ENCODE peak calls at places on chromosome 1, in six cellular contexts. U is esophagus muscularis mucosa, E is vagina, X is suprapubic skin, J is GM12878, Y is stomach. T is an unnamed sample.

GRCh38 chr1:26730695-26731094 is 34.9 kb downstream of the ARID1A start:
- DNase-seq in U (no peak), E (no peak), X (no peak), J (no peak), Y (no peak), T (no peak)

GRCh38 chr1:64616039-64616438 is 128.8 kb upstream of the RAVER2 start:
- DNase-seq in U (no peak), E (no peak), X (no peak), J (no peak), Y (no peak), T (no peak)

GRCh38 chr1:19010503-19010902 is 54.0 kb upstream of the IFFO2 start:
- DNase-seq in U (no peak), E (peak), X (no peak), J (no peak), Y (peak), T (no peak)

GRCh38 chr1:115215703-115216521 is 122.1 kb downstream of the NGF start:
- DNase-seq in U (peak), E (no peak), X (no peak), J (no peak), Y (no peak), T (no peak)

GRCh38 chr1:203465146-203465798 is 10.3 kb upstream of the PRELP start:
- DNase-seq in U (no peak), E (no peak), X (no peak), J (no peak), Y (no peak), T (no peak)

GRCh38 chr1:9449976-9450696 is 89.1 kb upstream of the SLC25A33 start:
- DNase-seq in U (no peak), E (no peak), X (peak), J (no peak), Y (no peak), T (no peak)

GRCh38 chr1:244821134-244821533 is 14.3 kb upstream of the COX20 start:
- DNase-seq in U (no peak), E (no peak), X (no peak), J (no peak), Y (no peak), T (no peak)

GRCh38 chr1:167720965-167721616 is 691 bp upstream of the MPZL1 start:
- DNase-seq in U (no peak), E (no peak), X (no peak), J (no peak), Y (peak), T (no peak)

GRCh38 chr1:178283409-178283808 is 189.5 kb downstream of the RASAL2 start:
- DNase-seq in U (no peak), E (no peak), X (no peak), J (no peak), Y (no peak), T (no peak)

GRCh38 chr1:231162300-231162969 is 577 bp downstream of the TRIM67 start:
- DNase-seq in U (no peak), E (no peak), X (no peak), J (no peak), Y (peak), T (peak)

GRCh38 chr1:192522673-192523072 is 52.9 kb upstream of the RGS1 start:
- DNase-seq in U (no peak), E (no peak), X (no peak), J (no peak), Y (no peak), T (no peak)

GRCh38 chr1:14598498-14599172 is at the start of gene KAZN:
- DNase-seq in U (no peak), E (no peak), X (peak), J (no peak), Y (no peak), T (no peak)

GRCh38 chr1:67710417-67710816 is 25.4 kb downstream of the GADD45A start:
- DNase-seq in U (no peak), E (no peak), X (no peak), J (no peak), Y (no peak), T (no peak)

GRCh38 chr1:18869847-18870246 is 10.4 kb upstream of the TAS1R2 start:
- DNase-seq in U (no peak), E (no peak), X (no peak), J (no peak), Y (no peak), T (no peak)

GRCh38 chr1:18583326-18583941 is 47.2 kb upstream of the PAX7 start:
- DNase-seq in U (no peak), E (no peak), X (no peak), J (no peak), Y (no peak), T (no peak)

GRCh38 chr1:165679282-165680036 is 18.9 kb downstream of the ALDH9A1 start:
- DNase-seq in U (no peak), E (no peak), X (no peak), J (no peak), Y (no peak), T (no peak)

GRCh38 chr1:193451606-193452005 is 265.2 kb upstream of the B3GALT2 start:
- DNase-seq in U (no peak), E (no peak), X (no peak), J (no peak), Y (no peak), T (no peak)

GRCh38 chr1:97903626-97904025 is 17.2 kb downstream of the DPYD start:
- DNase-seq in U (no peak), E (no peak), X (no peak), J (no peak), Y (no peak), T (no peak)

GRCh38 chr1:41618871-41619270 is 134.4 kb upstream of the EDN2 start:
- DNase-seq in U (peak), E (peak), X (no peak), J (no peak), Y (no peak), T (no peak)

GRCh38 chr1:209072481-209072880 is 511.0 kb upstream of the CAMK1G start:
- DNase-seq in U (no peak), E (no peak), X (no peak), J (no peak), Y (no peak), T (no peak)

GRCh38 chr1:234708700-234709395 is 98.9 kb upstream of the IRF2BP2 start:
- DNase-seq in U (no peak), E (peak), X (no peak), J (no peak), Y (no peak), T (no peak)

GRCh38 chr1:209106237-209106741 is 477.2 kb upstream of the CAMK1G start:
- DNase-seq in U (no peak), E (no peak), X (no peak), J (no peak), Y (no peak), T (no peak)

GRCh38 chr1:117753652-117754051 is 147.8 kb downstream of the TENT5C start:
- DNase-seq in U (no peak), E (no peak), X (no peak), J (no peak), Y (no peak), T (no peak)

GRCh38 chr1:23475134-23475628 is 8.8 kb downstream of the ASAP3 start:
- DNase-seq in U (no peak), E (no peak), X (no peak), J (no peak), Y (no peak), T (no peak)

GRCh38 chr1:208803371-208803811 is 559.2 kb upstream of the PLXNA2 start:
- DNase-seq in U (no peak), E (no peak), X (no peak), J (no peak), Y (no peak), T (no peak)

GRCh38 chr1:234620272-234620711 is 10.3 kb upstream of the IRF2BP2 start:
- DNase-seq in U (no peak), E (no peak), X (no peak), J (no peak), Y (no peak), T (no peak)

GRCh38 chr1:20819818-20820217 is 32.7 kb upstream of the HP1BP3 start:
- DNase-seq in U (no peak), E (no peak), X (no peak), J (no peak), Y (no peak), T (no peak)

GRCh38 chr1:185608166-185608565 is 126.0 kb upstream of the HMCN1 start:
- DNase-seq in U (no peak), E (no peak), X (no peak), J (peak), Y (no peak), T (no peak)

GRCh38 chr1:11484321-11484655 is 5.3 kb downstream of the DISP3 start:
- DNase-seq in U (no peak), E (no peak), X (peak), J (no peak), Y (no peak), T (no peak)

GRCh38 chr1:214228976-214229375 is 52.0 kb upstream of the SMYD2 start:
- DNase-seq in U (no peak), E (no peak), X (no peak), J (no peak), Y (no peak), T (no peak)

GRCh38 chr1:209825591-209826433 is 2.0 kb upstream of the UTP25 start:
- DNase-seq in U (peak), E (no peak), X (no peak), J (no peak), Y (no peak), T (no peak)

GRCh38 chr1:88973520-88974137 is 18.8 kb downstream of the KYAT3 start:
- DNase-seq in U (no peak), E (no peak), X (no peak), J (no peak), Y (no peak), T (no peak)

GRCh38 chr1:75074719-75075395 is 59.3 kb upstream of the LHX8 start:
- DNase-seq in U (no peak), E (no peak), X (no peak), J (no peak), Y (no peak), T (no peak)

GRCh38 chr1:113207019-113207418 is 134.0 kb downstream of the LRIG2 start:
- DNase-seq in U (no peak), E (no peak), X (no peak), J (no peak), Y (no peak), T (no peak)

GRCh38 chr1:181021811-181022434 is 747 bp downstream of the STX6 start:
- DNase-seq in U (no peak), E (no peak), X (peak), J (no peak), Y (no peak), T (peak)

GRCh38 chr1:167121375-167122120 is 27.7 kb downstream of the STYXL2 start:
- DNase-seq in U (peak), E (no peak), X (no peak), J (no peak), Y (peak), T (no peak)

GRCh38 chr1:19268445-19268844 is 16.8 kb downstream of the MRTO4 start:
- DNase-seq in U (no peak), E (no peak), X (peak), J (no peak), Y (no peak), T (no peak)

GRCh38 chr1:227788279-227789041 is 27.0 kb upstream of the PRSS38 start:
- DNase-seq in U (no peak), E (peak), X (peak), J (no peak), Y (peak), T (peak)

GRCh38 chr1:227786673-227787512 is 28.6 kb upstream of the PRSS38 start:
- DNase-seq in U (peak), E (peak), X (peak), J (no peak), Y (peak), T (no peak)

GRCh38 chr1:227785812-227786608 is 29.5 kb upstream of the PRSS38 start:
- DNase-seq in U (no peak), E (peak), X (peak), J (no peak), Y (peak), T (no peak)

GRCh38 chr1:227789042-227789880 is 26.2 kb upstream of the PRSS38 start:
- DNase-seq in U (peak), E (no peak), X (peak), J (no peak), Y (no peak), T (no peak)

DNA sequence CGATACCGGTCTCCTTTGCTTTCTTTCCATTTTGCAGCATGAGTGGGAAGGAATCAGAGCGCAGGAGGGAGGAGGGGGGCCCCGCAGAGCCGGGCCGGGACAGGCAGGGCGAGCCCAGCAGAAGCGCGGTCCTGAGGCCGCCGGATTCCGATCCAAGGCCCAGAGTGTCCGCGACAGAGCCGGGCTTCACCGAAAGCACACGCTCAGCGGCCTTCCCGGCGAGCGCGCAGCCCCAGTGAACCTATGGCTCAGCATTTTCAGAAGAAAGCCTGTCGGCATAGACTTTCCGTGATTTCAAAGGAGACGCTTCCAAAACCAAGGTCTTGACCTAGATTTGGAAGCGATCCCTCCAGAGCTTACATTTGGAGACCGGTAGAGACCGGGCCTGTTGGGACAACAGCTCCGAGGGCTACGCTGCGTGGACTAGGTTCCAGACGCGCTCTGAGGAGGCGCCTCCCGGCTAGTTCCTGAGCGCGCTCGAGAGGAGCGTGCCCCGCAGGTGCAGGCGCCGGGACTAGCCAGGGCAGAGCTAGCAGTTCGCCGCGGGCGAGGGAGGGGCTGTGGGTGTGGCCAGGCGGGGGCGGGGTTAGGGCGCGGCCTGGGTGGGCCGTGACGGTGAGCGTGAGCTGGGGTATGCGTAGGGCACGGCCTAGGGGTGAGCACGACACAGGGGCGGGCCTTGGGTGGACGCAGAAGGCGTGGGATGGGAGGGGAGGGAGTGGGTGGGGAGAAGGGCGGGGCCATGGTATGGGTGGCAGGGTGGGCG is 27.8 kb upstream of the PRSS38 start:
- DNase-seq in U (peak), E (peak), X (peak), J (peak), Y (peak), T (peak)
- TF ChIP-seq POLR2AphosphoS5 in U (peak), E (no peak), X (peak), J (no peak), Y (peak), T (no peak)

GRCh38 chr1:77467741-77468140 is 185.9 kb downstream of the AK5 start:
- DNase-seq in U (no peak), E (no peak), X (no peak), J (no peak), Y (no peak), T (no peak)

GRCh38 chr1:77467196-77467595 is 185.4 kb downstream of the AK5 start:
- DNase-seq in U (no peak), E (no peak), X (no peak), J (no peak), Y (no peak), T (no peak)

GRCh38 chr1:77468556-77468955 is 186.7 kb downstream of the AK5 start:
- DNase-seq in U (no peak), E (no peak), X (no peak), J (no peak), Y (no peak), T (no peak)

GRCh38 chr1:77465139-77465538 is 183.3 kb downstream of the AK5 start:
- DNase-seq in U (no peak), E (no peak), X (no peak), J (no peak), Y (no peak), T (no peak)

DNA sequence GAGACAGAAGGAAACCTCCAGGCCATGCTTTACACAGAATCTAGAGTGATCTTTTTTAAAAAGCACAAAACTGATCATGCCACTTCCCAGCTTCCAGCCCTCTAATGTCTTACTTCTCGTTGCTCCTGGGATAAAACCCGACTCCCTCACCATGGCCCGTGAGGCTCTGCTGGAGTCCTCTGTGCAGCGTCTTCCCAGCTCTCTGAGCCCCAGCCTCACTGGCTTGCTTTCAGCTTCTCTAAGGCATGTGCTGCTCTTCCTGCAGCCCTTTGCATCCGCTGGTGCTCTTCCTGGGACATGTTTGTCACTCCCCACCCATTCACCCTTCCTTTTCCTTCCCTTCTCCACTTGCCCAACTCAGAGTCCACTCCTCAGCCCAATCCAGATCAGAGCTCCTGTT is 184.1 kb downstream of the AK5 start:
- DNase-seq in U (no peak), E (no peak), X (no peak), J (no peak), Y (no peak), T (no peak)
- TF ChIP-seq POLR2A in U (no peak), E (no peak), X (no peak), J (no peak), Y (no peak), T (no peak)

GRCh38 chr1:24929876-24930702 is at the start of gene RUNX3:
- DNase-seq in U (no peak), E (no peak), X (no peak), J (peak), Y (peak), T (peak)

GRCh38 chr1:24927886-24928630 is 2.0 kb downstream of the RUNX3 start:
- DNase-seq in U (no peak), E (no peak), X (no peak), J (no peak), Y (no peak), T (no peak)

GRCh38 chr1:24928631-24929090 is 1.4 kb downstream of the RUNX3 start:
- DNase-seq in U (no peak), E (no peak), X (no peak), J (no peak), Y (no peak), T (no peak)

GRCh38 chr1:24930703-24931480 is 816 bp upstream of the RUNX3 start:
- DNase-seq in U (no peak), E (no peak), X (no peak), J (no peak), Y (no peak), T (no peak)

DNA sequence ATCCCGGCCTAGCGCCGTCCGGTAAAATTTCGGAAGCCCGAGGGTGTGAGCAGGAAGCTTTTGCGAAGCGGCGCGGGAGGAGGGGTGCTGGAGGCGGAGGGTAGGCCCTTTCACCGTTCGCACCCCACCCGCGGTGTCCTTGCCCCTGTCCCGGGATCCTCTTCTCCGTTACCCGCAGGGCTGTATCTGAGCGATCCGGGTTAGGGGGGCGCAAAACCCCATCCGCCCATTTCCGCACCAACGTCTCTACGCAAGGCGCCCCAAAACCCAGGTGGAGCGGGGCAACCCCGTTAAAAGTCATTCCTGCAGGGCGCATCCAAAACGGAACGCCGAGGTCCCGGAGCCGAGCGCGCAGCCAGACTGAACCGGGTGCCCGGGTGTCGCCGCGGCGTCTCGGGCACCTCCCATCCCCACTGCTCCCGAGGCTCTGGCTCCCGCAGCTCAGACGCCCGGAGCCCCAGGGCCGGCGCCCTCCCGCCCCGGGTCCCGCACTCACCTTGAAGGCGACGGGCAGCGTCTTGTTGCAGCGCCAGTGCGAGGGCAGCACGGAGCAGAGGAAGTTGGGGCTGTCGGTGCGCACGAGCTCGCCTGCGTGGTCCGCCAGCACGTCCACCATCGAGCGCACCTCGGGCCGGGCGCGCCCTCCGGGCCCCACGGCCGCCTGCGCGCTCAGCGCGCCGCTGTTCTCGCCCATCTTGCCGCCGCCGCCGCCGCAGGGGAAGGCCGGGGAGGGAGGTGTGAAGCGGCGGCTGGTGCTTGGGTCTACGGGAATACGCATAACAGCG is 793 bp downstream of the RUNX3 start:
- DNase-seq in U (no peak), E (no peak), X (no peak), J (no peak), Y (no peak), T (no peak)
- TF ChIP-seq POLR2AphosphoS5 in U (no peak), E (no peak), X (no peak), J (peak), Y (no peak), T (peak)

DNA sequence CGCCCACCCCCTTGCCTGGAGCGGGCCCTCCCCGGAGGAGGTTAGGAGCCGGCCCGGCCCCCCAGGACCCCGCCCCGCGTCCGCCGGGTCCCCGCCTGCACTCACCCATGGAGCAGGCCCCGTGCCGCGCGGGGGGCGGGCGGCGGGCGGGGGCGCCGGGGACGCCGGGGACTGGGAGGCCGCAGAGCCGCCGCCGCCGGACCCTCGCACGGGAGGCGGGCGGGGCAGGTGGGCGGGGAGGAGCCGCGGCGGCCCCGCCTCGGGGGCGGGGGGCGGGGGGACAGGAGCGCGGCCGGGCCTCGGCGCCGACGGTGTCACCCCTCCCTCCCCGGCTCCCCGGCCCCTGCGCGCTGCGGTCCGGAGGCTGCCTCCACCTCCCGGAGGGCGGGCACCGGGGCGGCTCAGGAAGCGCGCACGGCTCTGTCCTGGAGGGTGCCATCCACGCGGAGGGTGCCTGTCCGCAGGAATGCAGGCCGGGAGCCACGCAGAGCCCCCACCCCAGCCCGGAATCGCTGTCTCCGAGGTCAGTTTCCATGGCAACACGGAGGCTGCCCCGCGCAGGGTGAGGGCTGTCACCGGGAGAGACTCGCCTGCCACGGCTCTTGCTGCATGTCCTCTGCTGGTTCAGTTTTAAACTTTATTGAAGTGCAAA is 5.9 kb upstream of the PLEKHG5 start:
- DNase-seq in U (no peak), E (no peak), X (no peak), J (no peak), Y (peak), T (no peak)
- TF ChIP-seq POLR2A in U (no peak), E (no peak), X (no peak), J (no peak), Y (no peak), T (no peak)

T was measured in GM12892.